ENCODE peak calls at places on chromosomes 7 and 10, in seven cellular contexts. One of them, this sample, is unnamed.
A peak's percentile ranks its signal among the peaks of the same experiment; 100 is the strongest.

GRCh38 chr10:126504051-126504760 is 115.9 kb upstream of the ADAM12 start:
- DNase-seq in Panc1: peak; percentile 15
- DNase-seq in ACHN: peak; percentile 76
- DNase-seq in MM.1S: peak; percentile 7
- DNase-seq in dorsolateral prefrontal cortex: peak; percentile 48
- DNase-seq in A549: peak; percentile 66
- DNase-seq in T-helper 2 cell: peak; percentile 34
- DNase-seq in this sample: peak; percentile 29

GRCh38 chr10:122911889-122912484 is 1.6 kb downstream of the FAM24A start:
- DNase-seq in Panc1: no peak
- DNase-seq in ACHN: peak; percentile 70
- DNase-seq in MM.1S: peak; percentile 58
- DNase-seq in dorsolateral prefrontal cortex: no peak
- DNase-seq in A549: peak; percentile 34
- DNase-seq in T-helper 2 cell: peak; percentile 46
- DNase-seq in this sample: peak; percentile 36

GRCh38 chr7:26376208-26376917 is 84.7 kb downstream of the SNX10 start:
- DNase-seq in Panc1: no peak
- DNase-seq in ACHN: peak; percentile 73
- DNase-seq in MM.1S: peak; percentile 42
- DNase-seq in dorsolateral prefrontal cortex: peak; percentile 65
- DNase-seq in A549: peak; percentile 25
- DNase-seq in T-helper 2 cell: peak; percentile 46
- DNase-seq in this sample: no peak

GRCh38 chr7:114589436-114589835 is 174.8 kb downstream of the FOXP2 start:
- DNase-seq in Panc1: no peak
- DNase-seq in ACHN: no peak
- DNase-seq in MM.1S: no peak
- DNase-seq in dorsolateral prefrontal cortex: no peak
- DNase-seq in A549: no peak
- DNase-seq in T-helper 2 cell: no peak
- DNase-seq in this sample: no peak

GRCh38 chr7:101990811-101991418 is 173.5 kb downstream of the CUX1 start:
- DNase-seq in Panc1: no peak
- DNase-seq in ACHN: no peak
- DNase-seq in MM.1S: peak; percentile 84
- DNase-seq in dorsolateral prefrontal cortex: no peak
- DNase-seq in A549: no peak
- DNase-seq in T-helper 2 cell: no peak
- DNase-seq in this sample: no peak

GRCh38 chr10:61588770-61589211 is 73.9 kb upstream of the CABCOCO1 start:
- DNase-seq in Panc1: no peak
- DNase-seq in ACHN: no peak
- DNase-seq in MM.1S: no peak
- DNase-seq in dorsolateral prefrontal cortex: no peak
- DNase-seq in A549: no peak
- DNase-seq in T-helper 2 cell: no peak
- DNase-seq in this sample: peak; percentile 49

GRCh38 chr7:76191783-76192240 is 9.9 kb upstream of the SRRM3 start:
- DNase-seq in Panc1: no peak
- DNase-seq in ACHN: peak; percentile 89
- DNase-seq in MM.1S: no peak
- DNase-seq in dorsolateral prefrontal cortex: no peak
- DNase-seq in A549: no peak
- DNase-seq in T-helper 2 cell: peak; percentile 34
- DNase-seq in this sample: no peak

GRCh38 chr10:120282421-120282820 is 174.6 kb upstream of the PLPP4 start:
- DNase-seq in Panc1: no peak
- DNase-seq in ACHN: no peak
- DNase-seq in MM.1S: no peak
- DNase-seq in dorsolateral prefrontal cortex: no peak
- DNase-seq in A549: no peak
- DNase-seq in T-helper 2 cell: no peak
- DNase-seq in this sample: no peak

GRCh38 chr7:90660100-90660499 is 64.0 kb downstream of the CDK14 start:
- DNase-seq in Panc1: no peak
- DNase-seq in ACHN: no peak
- DNase-seq in MM.1S: no peak
- DNase-seq in dorsolateral prefrontal cortex: no peak
- DNase-seq in A549: no peak
- DNase-seq in T-helper 2 cell: no peak
- DNase-seq in this sample: no peak

GRCh38 chr7:68537228-68538071 is 1060.8 kb upstream of the AUTS2 start:
- DNase-seq in Panc1: no peak
- DNase-seq in ACHN: no peak
- DNase-seq in MM.1S: no peak
- DNase-seq in dorsolateral prefrontal cortex: no peak
- DNase-seq in A549: no peak
- DNase-seq in T-helper 2 cell: no peak
- DNase-seq in this sample: no peak

GRCh38 chr10:103737735-103738367 is 117.5 kb downstream of the SH3PXD2A start:
- DNase-seq in Panc1: no peak
- DNase-seq in ACHN: no peak
- DNase-seq in MM.1S: no peak
- DNase-seq in dorsolateral prefrontal cortex: no peak
- DNase-seq in A549: no peak
- DNase-seq in T-helper 2 cell: no peak
- DNase-seq in this sample: no peak